ENCODE peak calls at places on chromosomes 6 and 20, in five cellular contexts. A is bronchial epithelial cell; J is cardiac muscle cell; F is adrenal gland; D is CD8-positive, alpha-beta memory T cell. R is an unnamed sample.

GRCh38 chr6:7939864-7940228 is 29.3 kb upstream of the TXNDC5 start:
- DNase-seq in A (no peak), J (peak; percentile 37), F (no peak), D (no peak), R (no peak)

GRCh38 chr6:18204691-18205090 is 49.5 kb downstream of the KDM1B start:
- DNase-seq in A (no peak), J (peak; percentile 4), F (no peak), D (no peak), R (no peak)

GRCh38 chr20:19903168-19903676 is 113.9 kb upstream of the NAA20 start:
- DNase-seq in A (peak; percentile 52), J (peak; percentile 65), F (peak; percentile 48), D (no peak), R (no peak)

GRCh38 chr6:1789092-1789491 is 179.4 kb downstream of the FOXC1 start:
- DNase-seq in A (no peak), J (peak; percentile 83), F (no peak), D (no peak), R (no peak)

GRCh38 chr6:151616600-151616999 is 122.8 kb downstream of the CCDC170 start:
- DNase-seq in A (no peak), J (no peak), F (no peak), D (no peak), R (no peak)

GRCh38 chr6:46222286-46222685 is 51.5 kb upstream of the ENPP5 start:
- DNase-seq in A (no peak), J (no peak), F (peak; percentile 17), D (no peak), R (no peak)

GRCh38 chr6:45727228-45727627 is 288.4 kb downstream of the CLIC5 start:
- DNase-seq in A (no peak), J (no peak), F (no peak), D (no peak), R (no peak)

GRCh38 chr6:33822575-33823395 is 19.0 kb upstream of the MLN start:
- DNase-seq in A (no peak), J (peak; percentile 25), F (peak; percentile 9), D (no peak), R (peak; percentile 95)

GRCh38 chr20:5041433-5041832 is 40.1 kb upstream of the SLC23A2 start:
- DNase-seq in A (no peak), J (peak; percentile 62), F (no peak), D (no peak), R (peak; percentile 39)

GRCh38 chr6:84979541-84979940 is 215.1 kb upstream of the TBX18 start:
- DNase-seq in A (peak; percentile 7), J (peak; percentile 73), F (no peak), D (no peak), R (no peak)

GRCh38 chr6:99712560-99712959 is 105.9 kb downstream of the PRDM13 start:
- DNase-seq in A (no peak), J (no peak), F (no peak), D (no peak), R (no peak)

GRCh38 chr20:1281279-1282057 is 15.4 kb downstream of the SNPH start:
- DNase-seq in A (no peak), J (no peak), F (no peak), D (no peak), R (no peak)

GRCh38 chr6:75326557-75327258 is 42.1 kb upstream of the TMEM30A start:
- DNase-seq in A (peak; percentile 84), J (peak; percentile 27), F (no peak), D (no peak), R (peak; percentile 24)

GRCh38 chr6:43916924-43917877 is 147.2 kb downstream of the VEGFA start:
- DNase-seq in A (no peak), J (peak; percentile 96), F (peak; percentile 81), D (no peak), R (no peak)

GRCh38 chr20:63351811-63352591 is 9.1 kb downstream of the CHRNA4 start:
- DNase-seq in A (no peak), J (no peak), F (peak; percentile 11), D (no peak), R (peak; percentile 96)

GRCh38 chr6:168115748-168116445 is 36.9 kb upstream of the FRMD1 start:
- DNase-seq in A (no peak), J (no peak), F (no peak), D (no peak), R (no peak)

GRCh38 chr20:53707341-53708102 is 113.9 kb upstream of the ZNF217 start:
- DNase-seq in A (no peak), J (no peak), F (peak; percentile 10), D (no peak), R (no peak)

GRCh38 chr6:56890683-56891429 is 64.1 kb upstream of the BEND6 start:
- DNase-seq in A (peak; percentile 78), J (peak; percentile 88), F (peak; percentile 43), D (no peak), R (no peak)

GRCh38 chr6:3230275-3231212 is 3.1 kb upstream of the TUBB2B start:
- DNase-seq in A (no peak), J (no peak), F (no peak), D (peak; percentile 15), R (peak; percentile 81)

GRCh38 chr6:6891074-6891754 is 216.5 kb upstream of the RREB1 start:
- DNase-seq in A (no peak), J (no peak), F (no peak), D (no peak), R (peak; percentile 47)

GRCh38 chr6:144158133-144158532 is 7.8 kb downstream of the STX11 start:
- DNase-seq in A (peak; percentile 17), J (peak; percentile 97), F (peak; percentile 91), D (no peak), R (peak; percentile 25)

GRCh38 chr6:17493286-17493685 is 99.9 kb downstream of the CAP2 start:
- DNase-seq in A (peak; percentile 24), J (peak; percentile 52), F (peak; percentile 20), D (no peak), R (no peak)

GRCh38 chr20:63312690-63313348 is 19.8 kb downstream of the COL20A1 start:
- DNase-seq in A (no peak), J (peak; percentile 28), F (no peak), D (no peak), R (no peak)

GRCh38 chr6:146111864-146112263 is 83.0 kb downstream of the GRM1 start:
- DNase-seq in A (peak; percentile 91), J (no peak), F (no peak), D (no peak), R (no peak)

GRCh38 chr20:62551408-62552323 is 75.9 kb upstream of the GATA5 start:
- DNase-seq in A (no peak), J (no peak), F (no peak), D (no peak), R (peak; percentile 71)

GRCh38 chr6:120736740-120737139 is 597.5 kb downstream of the TBC1D32 start:
- DNase-seq in A (peak; percentile 88), J (no peak), F (no peak), D (no peak), R (no peak)

GRCh38 chr6:137832110-137832509 is 34.9 kb upstream of the TNFAIP3 start:
- DNase-seq in A (peak; percentile 96), J (peak; percentile 76), F (no peak), D (no peak), R (no peak)

GRCh38 chr6:13794184-13794583 is 20.2 kb downstream of the MCUR1 start:
- DNase-seq in A (peak; percentile 77), J (peak; percentile 75), F (no peak), D (no peak), R (no peak)

GRCh38 chr20:63000958-63001357 is 5.8 kb downstream of the BHLHE23 start:
- DNase-seq in A (no peak), J (no peak), F (no peak), D (no peak), R (no peak)

GRCh38 chr6:127496471-127496870 is 22.7 kb downstream of the MTCL3 start:
- DNase-seq in A (peak; percentile 43), J (peak; percentile 18), F (no peak), D (no peak), R (no peak)

GRCh38 chr6:37680668-37681067 is 17.0 kb downstream of the MDGA1 start:
- DNase-seq in A (no peak), J (no peak), F (no peak), D (no peak), R (no peak)

GRCh38 chr6:22737331-22737730 is 168.0 kb downstream of the HDGFL1 start:
- DNase-seq in A (peak; percentile 29), J (peak; percentile 69), F (peak; percentile 12), D (no peak), R (peak; percentile 23)

GRCh38 chr6:26576929-26577719 is 19.6 kb upstream of the ABT1 start:
- DNase-seq in A (peak; percentile 74), J (peak; percentile 78), F (peak; percentile 37), D (peak; percentile 44), R (no peak)
- H3K27me3 ChIP-seq in A (no peaks in the 10 kb centered on the region), J (peaks cover 21% of the 10 kb centered on the region), F (peaks cover 5% of the 10 kb centered on the region), D (no peaks in the 10 kb centered on the region), R (no peaks in the 10 kb centered on the region)

DNA sequence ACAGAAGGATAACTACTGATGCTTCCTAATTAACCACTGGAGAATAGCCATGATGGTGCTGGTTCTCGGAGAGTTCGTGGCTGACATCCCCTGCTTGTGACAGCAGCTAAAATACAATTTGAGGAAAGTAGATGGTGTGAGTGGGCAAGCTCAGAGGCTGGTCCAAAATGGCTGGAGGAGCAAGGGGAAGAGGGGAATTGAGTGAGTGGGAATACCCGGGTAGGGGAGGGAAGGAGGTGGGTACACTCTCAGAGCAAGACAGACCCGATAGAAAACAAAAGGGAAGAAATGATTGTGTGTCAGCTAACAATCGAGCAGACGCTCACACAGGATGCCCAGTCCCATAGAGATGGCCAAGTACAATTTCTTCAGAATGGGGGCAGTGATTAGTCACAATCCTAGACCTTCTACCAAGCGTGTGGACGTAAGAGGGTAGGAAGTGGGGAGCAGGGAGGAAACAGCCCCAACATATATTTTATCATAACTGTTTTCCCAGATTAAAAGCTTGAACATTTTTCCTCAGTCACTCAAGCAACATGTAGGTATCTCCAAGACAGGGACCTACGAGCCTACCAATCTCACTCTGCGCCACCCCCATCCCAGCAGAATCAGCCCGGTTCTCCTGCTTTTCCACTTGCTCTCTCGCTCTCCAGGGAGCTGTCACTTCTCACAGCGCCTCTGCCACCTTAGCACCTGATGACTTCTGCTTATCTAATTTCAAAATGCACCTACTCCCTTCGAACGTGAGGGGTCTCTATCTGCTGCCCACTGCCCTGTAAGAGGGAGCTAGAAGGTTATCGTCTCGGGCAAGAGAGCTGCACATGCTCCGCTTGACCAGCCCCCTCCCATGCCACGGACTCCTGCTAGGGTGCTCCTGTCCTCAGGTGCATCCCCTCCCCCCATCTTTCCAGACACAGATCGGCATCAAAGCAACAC is 26.2 kb downstream of the RIPOR2 start:
- DNase-seq in A (no peak), J (no peak), F (no peak), D (no peak), R (peak; percentile 34)
- H3K4me3 ChIP-seq in A (no peak overlapping the region), J (peak overlapping the region; percentile 66), F (no peak overlapping the region), D (peak overlapping the region; percentile 61), R (peak overlapping the region; percentile 57)

DNA sequence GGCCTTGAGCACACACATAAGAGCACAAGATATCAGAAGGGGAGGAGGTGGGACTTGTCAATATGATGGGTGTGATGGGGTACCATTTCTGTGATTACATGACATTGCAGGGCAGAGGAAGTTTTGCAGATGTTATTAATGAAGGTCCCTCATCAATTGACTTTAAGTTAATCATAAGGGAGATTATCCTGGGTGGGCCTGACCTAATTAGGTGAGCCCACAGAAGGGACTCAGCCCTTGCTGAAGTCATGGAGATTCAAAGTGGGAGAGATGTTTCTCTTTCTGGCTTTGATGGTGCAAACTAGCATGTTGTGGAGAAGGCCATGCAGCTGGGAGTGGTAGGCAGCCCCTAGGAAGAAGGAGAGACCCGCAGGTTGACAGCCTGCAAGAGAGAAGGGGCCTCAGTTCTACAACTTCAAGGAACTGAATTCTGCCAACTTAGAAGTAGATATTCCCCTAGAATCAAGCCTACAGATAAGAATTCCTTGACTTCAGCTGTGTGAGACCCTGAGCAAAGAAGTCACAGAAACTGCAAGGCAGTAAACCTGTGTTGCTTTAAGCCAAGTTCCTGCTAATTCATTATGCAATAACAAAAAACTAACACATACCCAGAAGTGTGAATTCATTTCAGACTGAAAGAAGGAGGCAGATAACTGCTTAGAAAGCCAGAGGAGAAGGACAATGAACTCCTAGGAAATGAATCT is 131.3 kb downstream of the LRFN2 start:
- DNase-seq in A (no peak), J (no peak), F (no peak), D (no peak), R (no peak)
- H3K27me3 ChIP-seq in A (no peaks in the 10 kb centered on the region), J (peaks cover 6% of the 10 kb centered on the region), F (no peaks in the 10 kb centered on the region), D (no peaks in the 10 kb centered on the region), R (no peaks in the 10 kb centered on the region)

GRCh38 chr6:157549468-157549745 is 168.4 kb downstream of the ZDHHC14 start:
- DNase-seq in A (no peak), J (no peak), F (no peak), D (no peak), R (no peak)
- H3K4me3 ChIP-seq in A (no peak overlapping the region), J (no peak overlapping the region), F (no peak overlapping the region), D (no peak overlapping the region), R (no peak overlapping the region)